ENCODE peak calls at places on chromosomes 11 and 22, in seven cellular contexts. A is endodermal cell; G is A549; Q is iPS-NIHi11; N is activated CD4-positive, alpha-beta T cell treated with anti-CD3 and anti-CD28 coated beads for 36 hours; W is Caki2; H is HTR-8/SVneo. D is an unnamed sample.

GRCh38 chr11:47766363-47767227 is 546 bp downstream of the FNBP4 start:
- DNase-seq in A (peak; percentile 67), G (no peak), Q (no peak), N (peak; percentile 89), W (peak; percentile 48), H (no peak), D (peak; percentile 51)

GRCh38 chr11:122032317-122032716 is 83.7 kb downstream of the BLID start:
- DNase-seq in A (no peak), G (no peak), Q (no peak), N (no peak), W (no peak), H (no peak), D (no peak)

GRCh38 chr11:122207505-122207904 is 91.5 kb upstream of the BLID start:
- DNase-seq in A (no peak), G (no peak), Q (no peak), N (no peak), W (no peak), H (no peak), D (no peak)

GRCh38 chr11:129973809-129974208 is 28.8 kb downstream of the PRDM10 start:
- DNase-seq in A (peak; percentile 92), G (no peak), Q (peak; percentile 82), N (no peak), W (no peak), H (no peak), D (no peak)

GRCh38 chr11:17735823-17736772 is 1.5 kb downstream of the KCNC1 start:
- DNase-seq in A (no peak), G (no peak), Q (peak; percentile 68), N (no peak), W (no peak), H (no peak), D (no peak)

GRCh38 chr11:28756977-28757376 is 648.8 kb downstream of the METTL15 start:
- DNase-seq in A (no peak), G (no peak), Q (no peak), N (no peak), W (peak; percentile 56), H (peak; percentile 56), D (peak; percentile 97)

GRCh38 chr22:21972293-21972779 is 10.3 kb downstream of the TOP3B start:
- DNase-seq in A (peak; percentile 89), G (peak; percentile 47), Q (peak; percentile 93), N (peak; percentile 72), W (no peak), H (peak; percentile 32), D (no peak)

GRCh38 chr11:123765601-123766000 is 11.3 kb upstream of the OR6X1 start:
- DNase-seq in A (no peak), G (no peak), Q (no peak), N (no peak), W (no peak), H (no peak), D (no peak)